ENCODE peak calls at places on chromosome 10, in nine cellular contexts. One of them, this sample, is unnamed.

GRCh38 chr10:42952358-42952757 is 124.5 kb upstream of the RET start:
- DNase-seq in HCT116: peak
- DNase-seq in AG04450: no peak
- DNase-seq in H9: peak
- DNase-seq in fibroblast of lung: no peak
- DNase-seq in left ventricle myocardium inferior: peak
- DNase-seq in GM13976: no peak
- DNase-seq in HFF-Myc: no peak
- DNase-seq in heart left ventricle: no peak
- DNase-seq in this sample: peak

GRCh38 chr10:69172241-69172998 is 7.6 kb upstream of the SUPV3L1 start:
- DNase-seq in GM13976: peak
- DNase-seq in HCT116: no peak
- DNase-seq in heart left ventricle: no peak
- DNase-seq in HFF-Myc: no peak
- DNase-seq in left ventricle myocardium inferior: no peak
- DNase-seq in AG04450: no peak
- DNase-seq in fibroblast of lung: no peak
- DNase-seq in H9: no peak
- DNase-seq in this sample: no peak

GRCh38 chr10:71220689-71221540 is 8.5 kb downstream of the UNC5B start:
- DNase-seq in heart left ventricle: peak
- DNase-seq in HCT116: no peak
- DNase-seq in H9: no peak
- DNase-seq in GM13976: peak
- DNase-seq in fibroblast of lung: no peak
- DNase-seq in AG04450: no peak
- DNase-seq in left ventricle myocardium inferior: no peak
- DNase-seq in HFF-Myc: no peak
- DNase-seq in this sample: no peak

GRCh38 chr10:68212721-68213352 is 19.1 kb downstream of the ATOH7 start:
- DNase-seq in AG04450: no peak
- DNase-seq in heart left ventricle: no peak
- DNase-seq in fibroblast of lung: peak
- DNase-seq in HCT116: no peak
- DNase-seq in H9: no peak
- DNase-seq in GM13976: peak
- DNase-seq in HFF-Myc: peak
- DNase-seq in left ventricle myocardium inferior: no peak
- DNase-seq in this sample: no peak

GRCh38 chr10:8138471-8138870 is 84.0 kb downstream of the GATA3 start:
- DNase-seq in H9: no peak
- DNase-seq in HFF-Myc: no peak
- DNase-seq in AG04450: no peak
- DNase-seq in HCT116: no peak
- DNase-seq in heart left ventricle: no peak
- DNase-seq in fibroblast of lung: no peak
- DNase-seq in left ventricle myocardium inferior: no peak
- DNase-seq in GM13976: no peak
- DNase-seq in this sample: no peak

GRCh38 chr10:64350665-64351064 is 829.5 kb downstream of the REEP3 start:
- DNase-seq in HCT116: no peak
- DNase-seq in AG04450: no peak
- DNase-seq in H9: no peak
- DNase-seq in fibroblast of lung: no peak
- DNase-seq in HFF-Myc: no peak
- DNase-seq in heart left ventricle: no peak
- DNase-seq in GM13976: no peak
- DNase-seq in left ventricle myocardium inferior: no peak
- DNase-seq in this sample: no peak

GRCh38 chr10:124576526-124577420 is 115.2 kb downstream of the LHPP start:
- DNase-seq in HFF-Myc: no peak
- DNase-seq in H9: no peak
- DNase-seq in GM13976: no peak
- DNase-seq in HCT116: no peak
- DNase-seq in AG04450: no peak
- DNase-seq in heart left ventricle: no peak
- DNase-seq in left ventricle myocardium inferior: no peak
- DNase-seq in fibroblast of lung: no peak
- DNase-seq in this sample: no peak

GRCh38 chr10:121899727-121900126 is 28.1 kb downstream of the ATE1 start:
- DNase-seq in GM13976: no peak
- DNase-seq in HFF-Myc: no peak
- DNase-seq in heart left ventricle: no peak
- DNase-seq in AG04450: no peak
- DNase-seq in HCT116: no peak
- DNase-seq in fibroblast of lung: no peak
- DNase-seq in H9: no peak
- DNase-seq in left ventricle myocardium inferior: no peak
- DNase-seq in this sample: no peak

GRCh38 chr10:2111936-2112335 is 374.6 kb upstream of the ADARB2 start:
- DNase-seq in AG04450: no peak
- DNase-seq in left ventricle myocardium inferior: no peak
- DNase-seq in fibroblast of lung: peak
- DNase-seq in heart left ventricle: no peak
- DNase-seq in HFF-Myc: no peak
- DNase-seq in HCT116: no peak
- DNase-seq in GM13976: no peak
- DNase-seq in H9: peak
- DNase-seq in this sample: no peak

GRCh38 chr10:78902815-78903214 is 166.0 kb upstream of the ZMIZ1 start:
- DNase-seq in heart left ventricle: no peak
- DNase-seq in left ventricle myocardium inferior: no peak
- DNase-seq in HFF-Myc: no peak
- DNase-seq in H9: no peak
- DNase-seq in GM13976: no peak
- DNase-seq in HCT116: no peak
- DNase-seq in fibroblast of lung: no peak
- DNase-seq in AG04450: no peak
- DNase-seq in this sample: peak

GRCh38 chr10:112775347-112775746 is 174.7 kb upstream of the TCF7L2 start:
- DNase-seq in AG04450: no peak
- DNase-seq in GM13976: no peak
- DNase-seq in fibroblast of lung: peak
- DNase-seq in left ventricle myocardium inferior: no peak
- DNase-seq in HCT116: no peak
- DNase-seq in heart left ventricle: no peak
- DNase-seq in HFF-Myc: no peak
- DNase-seq in H9: no peak
- DNase-seq in this sample: no peak

GRCh38 chr10:34022195-34022594 is 687.7 kb upstream of the NRP1 start:
- DNase-seq in AG04450: no peak
- DNase-seq in fibroblast of lung: no peak
- DNase-seq in H9: no peak
- DNase-seq in left ventricle myocardium inferior: no peak
- DNase-seq in GM13976: no peak
- DNase-seq in HFF-Myc: no peak
- DNase-seq in HCT116: no peak
- DNase-seq in heart left ventricle: no peak
- DNase-seq in this sample: no peak

GRCh38 chr10:7484456-7485266 is 73.8 kb upstream of the SFMBT2 start:
- DNase-seq in H9: no peak
- DNase-seq in fibroblast of lung: no peak
- DNase-seq in left ventricle myocardium inferior: no peak
- DNase-seq in GM13976: no peak
- DNase-seq in HFF-Myc: no peak
- DNase-seq in heart left ventricle: no peak
- DNase-seq in AG04450: no peak
- DNase-seq in HCT116: no peak
- DNase-seq in this sample: no peak

GRCh38 chr10:5356479-5356763 is 8.3 kb upstream of the UCN3 start:
- DNase-seq in AG04450: no peak
- DNase-seq in fibroblast of lung: no peak
- DNase-seq in HFF-Myc: no peak
- DNase-seq in GM13976: no peak
- DNase-seq in HCT116: no peak
- DNase-seq in heart left ventricle: no peak
- DNase-seq in left ventricle myocardium inferior: no peak
- DNase-seq in H9: no peak
- DNase-seq in this sample: no peak
- TF ChIP-seq CTCF in AG04450: no peak
- TF ChIP-seq CTCF in fibroblast of lung: no peak
- TF ChIP-seq CTCF in HFF-Myc: no peak
- TF ChIP-seq CTCF in GM13976: no peak
- TF ChIP-seq CTCF in HCT116: no peak
- TF ChIP-seq CTCF in heart left ventricle: no peak
- TF ChIP-seq CTCF in left ventricle myocardium inferior: no peak
- TF ChIP-seq CTCF in H9: no peak
- TF ChIP-seq CTCF in this sample: no peak

GRCh38 chr10:97937054-97937453 is 87.4 kb downstream of the GOLGA7B start:
- DNase-seq in AG04450: no peak
- DNase-seq in HCT116: no peak
- DNase-seq in fibroblast of lung: no peak
- DNase-seq in left ventricle myocardium inferior: no peak
- DNase-seq in heart left ventricle: no peak
- DNase-seq in H9: no peak
- DNase-seq in HFF-Myc: no peak
- DNase-seq in GM13976: no peak
- DNase-seq in this sample: no peak

GRCh38 chr10:97936126-97936525 is 86.5 kb downstream of the GOLGA7B start:
- DNase-seq in H9: no peak
- DNase-seq in fibroblast of lung: no peak
- DNase-seq in left ventricle myocardium inferior: no peak
- DNase-seq in GM13976: no peak
- DNase-seq in HFF-Myc: no peak
- DNase-seq in AG04450: no peak
- DNase-seq in HCT116: no peak
- DNase-seq in heart left ventricle: no peak
- DNase-seq in this sample: no peak

GRCh38 chr10:97937928-97938327 is 88.3 kb downstream of the GOLGA7B start:
- DNase-seq in left ventricle myocardium inferior: no peak
- DNase-seq in H9: no peak
- DNase-seq in GM13976: no peak
- DNase-seq in fibroblast of lung: no peak
- DNase-seq in HCT116: no peak
- DNase-seq in heart left ventricle: no peak
- DNase-seq in HFF-Myc: no peak
- DNase-seq in AG04450: no peak
- DNase-seq in this sample: no peak

GRCh38 chr10:97940534-97940933 is 89.9 kb downstream of the CRTAC1 start:
- DNase-seq in GM13976: no peak
- DNase-seq in H9: no peak
- DNase-seq in heart left ventricle: no peak
- DNase-seq in HFF-Myc: no peak
- DNase-seq in AG04450: no peak
- DNase-seq in HCT116: no peak
- DNase-seq in left ventricle myocardium inferior: no peak
- DNase-seq in fibroblast of lung: no peak
- DNase-seq in this sample: no peak

GRCh38 chr10:97939446-97939990 is 89.9 kb downstream of the GOLGA7B start:
- DNase-seq in GM13976: no peak
- DNase-seq in H9: no peak
- DNase-seq in HCT116: no peak
- DNase-seq in left ventricle myocardium inferior: no peak
- DNase-seq in heart left ventricle: no peak
- DNase-seq in AG04450: no peak
- DNase-seq in HFF-Myc: no peak
- DNase-seq in fibroblast of lung: no peak
- DNase-seq in this sample: no peak
- TF ChIP-seq CTCF in GM13976: no peak
- TF ChIP-seq CTCF in H9: no peak
- TF ChIP-seq CTCF in HCT116: no peak
- TF ChIP-seq CTCF in left ventricle myocardium inferior: no peak
- TF ChIP-seq CTCF in heart left ventricle: no peak
- TF ChIP-seq CTCF in AG04450: no peak
- TF ChIP-seq CTCF in HFF-Myc: no peak
- TF ChIP-seq CTCF in fibroblast of lung: no peak
- TF ChIP-seq CTCF in this sample: no peak

GRCh38 chr10:114402233-114402632 is 2.1 kb downstream of the AFAP1L2 start:
- DNase-seq in H9: no peak
- DNase-seq in GM13976: no peak
- DNase-seq in AG04450: no peak
- DNase-seq in left ventricle myocardium inferior: no peak
- DNase-seq in HCT116: no peak
- DNase-seq in HFF-Myc: no peak
- DNase-seq in fibroblast of lung: no peak
- DNase-seq in heart left ventricle: no peak
- DNase-seq in this sample: no peak

GRCh38 chr10:114405011-114405350 is 679 bp upstream of the AFAP1L2 start:
- DNase-seq in left ventricle myocardium inferior: no peak
- DNase-seq in fibroblast of lung: no peak
- DNase-seq in HFF-Myc: no peak
- DNase-seq in AG04450: no peak
- DNase-seq in HCT116: no peak
- DNase-seq in H9: peak
- DNase-seq in GM13976: no peak
- DNase-seq in heart left ventricle: no peak
- DNase-seq in this sample: no peak

GRCh38 chr10:114404171-114405010 is at the start of gene AFAP1L2:
- DNase-seq in heart left ventricle: peak
- DNase-seq in fibroblast of lung: no peak
- DNase-seq in HCT116: no peak
- DNase-seq in HFF-Myc: no peak
- DNase-seq in left ventricle myocardium inferior: peak
- DNase-seq in AG04450: no peak
- DNase-seq in GM13976: peak
- DNase-seq in H9: peak
- DNase-seq in this sample: no peak

GRCh38 chr10:114402871-114403544 is 1.3 kb downstream of the AFAP1L2 start:
- DNase-seq in HFF-Myc: no peak
- DNase-seq in GM13976: no peak
- DNase-seq in H9: no peak
- DNase-seq in HCT116: no peak
- DNase-seq in fibroblast of lung: no peak
- DNase-seq in heart left ventricle: no peak
- DNase-seq in left ventricle myocardium inferior: no peak
- DNase-seq in AG04450: no peak
- DNase-seq in this sample: no peak

DNA sequence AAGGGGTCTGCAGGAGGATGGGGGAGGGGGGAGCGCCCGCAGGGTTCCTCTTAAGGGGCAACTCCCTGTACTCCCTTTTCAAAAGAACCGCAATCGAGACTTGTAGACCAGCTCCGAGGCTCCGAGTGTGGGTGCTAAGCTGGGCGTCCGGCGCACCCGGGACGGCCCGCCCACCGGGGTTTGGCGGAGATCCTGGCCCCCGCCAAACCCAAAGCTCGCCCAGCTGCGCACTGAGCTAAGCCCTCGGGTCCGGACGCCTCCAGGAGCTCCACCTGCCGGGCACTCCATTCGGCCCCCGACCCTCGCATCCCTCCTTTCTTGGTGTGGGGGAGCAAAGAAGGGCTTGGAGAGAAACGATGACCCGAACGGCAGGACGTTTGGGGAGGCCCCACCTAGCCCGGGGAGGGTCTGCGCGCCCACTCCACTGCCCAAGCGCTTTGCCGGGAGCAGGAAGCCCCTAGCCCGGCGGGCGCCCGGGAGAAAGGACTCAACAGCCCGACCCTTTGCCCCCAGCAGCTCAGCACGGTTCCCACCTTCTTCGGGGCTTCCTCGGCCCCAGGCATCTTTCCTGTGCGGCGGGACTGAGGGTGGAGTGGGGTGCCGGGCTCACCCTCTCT is 649 bp downstream of the AFAP1L2 start:
- DNase-seq in HCT116: no peak
- DNase-seq in heart left ventricle: peak
- DNase-seq in left ventricle myocardium inferior: peak
- DNase-seq in H9: peak
- DNase-seq in AG04450: no peak
- DNase-seq in GM13976: peak
- DNase-seq in fibroblast of lung: no peak
- DNase-seq in HFF-Myc: no peak
- DNase-seq in this sample: no peak
- TF ChIP-seq CTCF in HCT116: no peak
- TF ChIP-seq CTCF in heart left ventricle: peak
- TF ChIP-seq CTCF in left ventricle myocardium inferior: peak
- TF ChIP-seq CTCF in H9: peak
- TF ChIP-seq CTCF in AG04450: peak
- TF ChIP-seq CTCF in GM13976: peak
- TF ChIP-seq CTCF in fibroblast of lung: peak
- TF ChIP-seq CTCF in HFF-Myc: no peak
- TF ChIP-seq CTCF in this sample: no peak

GRCh38 chr10:104777086-104777799 is 136.2 kb downstream of the SORCS3 start:
- DNase-seq in fibroblast of lung: no peak
- DNase-seq in heart left ventricle: no peak
- DNase-seq in HFF-Myc: no peak
- DNase-seq in HCT116: no peak
- DNase-seq in left ventricle myocardium inferior: no peak
- DNase-seq in H9: no peak
- DNase-seq in AG04450: no peak
- DNase-seq in GM13976: no peak
- DNase-seq in this sample: no peak
- TF ChIP-seq CTCF in fibroblast of lung: no peak
- TF ChIP-seq CTCF in heart left ventricle: peak
- TF ChIP-seq CTCF in HFF-Myc: no peak
- TF ChIP-seq CTCF in HCT116: peak
- TF ChIP-seq CTCF in left ventricle myocardium inferior: peak
- TF ChIP-seq CTCF in H9: peak
- TF ChIP-seq CTCF in AG04450: no peak
- TF ChIP-seq CTCF in GM13976: no peak
- TF ChIP-seq CTCF in this sample: no peak

This sample was measured in right lobe of liver.